ENCODE peak calls at places on chromosome 4, in five cellular contexts. M is NCI-H526 treated with DMSO at 0.1 percent for 48 hours, O is GM04503, J is cardiac septum, F is HCT116. E is an unnamed sample.

GRCh38 chr4:36610628-36611027 is 329.2 kb downstream of the DTHD1 start:
- DNase-seq in M (no peak), O (no peak), J (no peak), F (no peak), E (no peak)

GRCh38 chr4:40280586-40280985 is 54.5 kb upstream of the CHRNA9 start:
- DNase-seq in M (no peak), O (no peak), J (no peak), F (no peak), E (no peak)

GRCh38 chr4:4990857-4991540 is 28.3 kb downstream of the CYTL1 start:
- DNase-seq in M (no peak), O (peak), J (peak), F (peak), E (no peak)

GRCh38 chr4:130395871-130396270 is 1299.9 kb downstream of the C4orf33 start:
- DNase-seq in M (no peak), O (peak), J (no peak), F (no peak), E (no peak)

GRCh38 chr4:8848507-8849265 is 23.0 kb downstream of the HMX1 start:
- DNase-seq in M (no peak), O (no peak), J (peak), F (no peak), E (no peak)

GRCh38 chr4:4555916-4556315 is 14.1 kb upstream of the STX18 start:
- DNase-seq in M (no peak), O (peak), J (no peak), F (no peak), E (no peak)

GRCh38 chr4:37745946-37746345 is 59.8 kb upstream of the RELL1 start:
- DNase-seq in M (no peak), O (no peak), J (no peak), F (no peak), E (no peak)

GRCh38 chr4:143253156-143253555 is 68.4 kb downstream of the USP38 start:
- DNase-seq in M (no peak), O (no peak), J (no peak), F (no peak), E (no peak)

GRCh38 chr4:16387448-16387847 is 161.2 kb upstream of the TAPT1 start:
- DNase-seq in M (no peak), O (no peak), J (no peak), F (no peak), E (no peak)

GRCh38 chr4:102537280-102537679 is 36.1 kb downstream of the NFKB1 start:
- DNase-seq in M (no peak), O (no peak), J (no peak), F (no peak), E (no peak)

GRCh38 chr4:100816646-100817045 is 298.8 kb upstream of the EMCN start:
- DNase-seq in M (no peak), O (no peak), J (no peak), F (no peak), E (no peak)